ENCODE peak calls at places on chromosomes 11 and 22, in four cellular contexts. E is SK-N-MC, N is GM23248, D is HCT116. Z is an unnamed sample.

GRCh38 chr11:115720537-115721308 is 216.5 kb upstream of the CADM1 start:
- DNase-seq in D (no peak), N (no peak), E (no peak), Z (no peak)

GRCh38 chr11:121652982-121653381 is 200.2 kb upstream of the SORL1-AS1 start:
- DNase-seq in D (no peak), E (no peak), N (peak), Z (no peak)

GRCh38 chr11:10743354-10744035 is 7.6 kb upstream of the CTR9 start:
- DNase-seq in N (no peak), E (no peak), D (no peak), Z (no peak)

GRCh38 chr11:67448220-67448609 is 4.3 kb downstream of the GPR152 start:
- DNase-seq in D (no peak), E (no peak), N (no peak), Z (no peak)

GRCh38 chr11:10304495-10305261 is at the start of gene ADM:
- DNase-seq in N (peak), E (no peak), D (peak), Z (peak)

GRCh38 chr11:131889146-131889577 is 518.7 kb downstream of the NTM start:
- DNase-seq in N (peak), E (no peak), D (no peak), Z (peak)

GRCh38 chr22:30381250-30381649 is 6.0 kb downstream of the RNF215 start:
- DNase-seq in D (no peak), E (no peak), N (no peak), Z (no peak)

GRCh38 chr11:93543292-93543977 is at the start of gene SMCO4:
- DNase-seq in E (no peak), D (peak), N (peak), Z (peak)

GRCh38 chr11:58524232-58525036 is 16.5 kb upstream of the OR5B21 start:
- DNase-seq in E (peak), N (peak), D (peak), Z (peak)

GRCh38 chr22:38040953-38041759 is 16.0 kb upstream of the PICK1 start:
- DNase-seq in N (peak), D (no peak), E (no peak), Z (no peak)

GRCh38 chr11:19404787-19405186 is 164.0 kb upstream of the E2F8 start:
- DNase-seq in N (no peak), E (no peak), D (no peak), Z (no peak)

GRCh38 chr11:7955191-7955590 is 10.1 kb downstream of the NLRP10 start:
- DNase-seq in N (no peak), E (no peak), D (no peak), Z (no peak)

GRCh38 chr11:57506522-57506921 is 9.0 kb downstream of the SLC43A1 start:
- DNase-seq in N (no peak), E (no peak), D (no peak), Z (no peak)

GRCh38 chr11:9750551-9750950 is 86.7 kb downstream of the SWAP70 start:
- DNase-seq in D (no peak), N (no peak), E (no peak), Z (no peak)

GRCh38 chr11:98616256-98616655 is 404.5 kb upstream of the CNTN5 start:
- DNase-seq in D (no peak), E (no peak), N (no peak), Z (no peak)

GRCh38 chr11:126006068-126006467 is 56.6 kb downstream of the CDON start:
- DNase-seq in E (no peak), D (no peak), N (no peak), Z (no peak)

GRCh38 chr11:101583180-101584128 is at the start of gene TRPC6:
- DNase-seq in D (no peak), N (peak), E (no peak), Z (peak)
- TF ChIP-seq EZH2 in D (no peak), N (no peak), E (no peak), Z (peak)

DNA sequence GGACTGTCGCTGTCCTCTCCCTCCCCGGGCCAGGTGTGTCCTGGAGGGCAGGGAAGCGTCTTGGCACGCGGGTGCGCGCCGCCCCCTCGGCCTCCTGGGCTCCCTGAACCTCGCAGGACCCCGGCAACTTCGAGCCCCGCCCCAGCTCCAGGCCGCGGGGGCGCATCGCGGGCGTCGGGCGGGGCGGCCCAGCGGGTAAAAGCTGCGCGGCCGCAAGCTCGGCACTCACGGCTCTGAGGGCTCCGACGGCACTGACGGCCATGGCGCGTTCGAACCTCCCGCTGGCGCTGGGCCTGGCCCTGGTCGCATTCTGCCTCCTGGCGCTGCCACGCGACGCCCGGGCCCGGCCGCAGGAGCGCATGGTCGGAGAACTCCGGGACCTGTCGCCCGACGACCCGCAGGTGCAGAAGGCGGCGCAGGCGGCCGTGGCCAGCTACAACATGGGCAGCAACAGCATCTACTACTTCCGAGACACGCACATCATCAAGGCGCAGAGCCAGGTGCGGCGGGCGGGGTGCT is at the start of gene CST6:
- DNase-seq in E (no peak), N (no peak), D (no peak), Z (no peak)
- TF ChIP-seq EZH2 in E (no peak), N (no peak), D (no peak), Z (no peak)

DNA sequence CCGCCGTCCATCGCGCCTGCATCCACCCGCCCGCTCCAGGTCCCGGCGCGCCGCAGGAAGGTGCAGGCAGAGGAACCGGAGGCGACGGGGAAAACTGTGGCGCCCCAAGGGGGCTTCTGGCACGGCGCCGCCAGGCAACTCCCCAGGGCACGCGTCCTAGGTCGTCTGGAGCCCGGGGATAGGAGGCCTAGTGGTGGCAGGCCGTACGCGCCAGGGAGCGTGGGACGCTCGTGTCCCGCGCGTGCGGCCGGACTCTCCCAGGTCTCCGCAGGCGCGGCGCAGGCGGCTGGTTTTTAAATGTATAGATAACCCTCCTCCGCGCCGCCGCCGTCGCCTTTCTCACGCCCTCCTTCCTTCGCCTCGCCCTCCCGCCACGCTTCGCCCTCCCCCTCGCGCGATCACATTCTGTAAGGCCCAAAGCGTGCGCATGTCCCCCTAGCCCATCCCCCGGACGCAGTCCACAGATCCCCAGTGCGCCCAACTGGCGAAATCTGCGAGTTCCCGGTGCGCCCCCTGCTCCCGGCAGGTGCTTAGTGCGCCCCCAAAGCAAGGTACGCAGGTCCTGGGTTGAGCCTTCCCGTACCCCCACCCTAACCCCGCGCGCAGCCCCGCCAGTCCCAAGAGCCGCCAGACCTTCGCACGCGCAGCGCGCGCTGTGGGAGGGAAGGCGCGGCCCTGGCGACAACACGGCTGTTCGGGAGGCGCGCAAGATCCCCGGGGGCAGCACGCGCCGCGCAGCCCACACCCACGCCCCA is at the start of gene ASCL2:
- DNase-seq in E (no peak), N (no peak), D (no peak), Z (peak)
- TF ChIP-seq EZH2 in E (no peak), N (no peak), D (no peak), Z (no peak)

GRCh38 chr11:16606784-16607674 is 131.4 kb upstream of the C11orf58 start:
- DNase-seq in D (no peak), E (no peak), N (no peak), Z (peak)
- TF ChIP-seq EZH2 in D (peak), E (no peak), N (no peak), Z (no peak)

GRCh38 chr11:118068945-118069612 is 7.8 kb upstream of the TMPRSS4 start:
- DNase-seq in E (no peak), D (no peak), N (no peak), Z (no peak)

GRCh38 chr11:118067006-118067405 is 9.9 kb upstream of the TMPRSS4 start:
- DNase-seq in E (no peak), N (no peak), D (no peak), Z (no peak)

GRCh38 chr11:118064956-118065355 is 11.9 kb upstream of the TMPRSS4 start:
- DNase-seq in D (no peak), N (no peak), E (no peak), Z (no peak)

GRCh38 chr11:118068206-118068944 is 8.5 kb upstream of the TMPRSS4 start:
- DNase-seq in N (no peak), D (no peak), E (no peak), Z (no peak)

DNA sequence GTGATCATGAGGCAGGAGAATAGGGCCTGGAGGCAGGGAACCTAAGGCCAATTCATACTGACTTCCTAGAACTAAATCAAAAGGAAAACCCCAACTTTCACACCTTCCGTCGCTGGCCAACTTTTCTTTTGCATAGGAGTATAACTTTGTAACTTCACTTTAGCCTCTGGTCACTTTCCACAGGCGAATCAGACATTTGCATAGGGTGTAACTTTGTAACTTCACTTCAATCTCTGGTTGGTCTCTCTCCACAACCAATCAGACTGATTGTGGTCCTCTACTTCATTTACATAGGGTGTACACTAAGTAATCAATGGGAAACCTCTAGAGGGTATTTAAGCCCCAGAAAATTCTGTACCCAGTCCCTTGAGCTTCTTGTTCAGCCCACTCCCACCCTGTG is 11.5 kb upstream of the TMPRSS4 start:
- DNase-seq in D (no peak), E (no peak), N (no peak), Z (no peak)
- TF ChIP-seq EZH2 in D (no peak), E (no peak), N (no peak), Z (no peak)

GRCh38 chr22:41152902-41153301 is 52.2 kb upstream of the L3MBTL2 start:
- DNase-seq in N (no peak), D (no peak), E (no peak), Z (no peak)
- TF ChIP-seq EZH2 in N (no peak), D (no peak), E (no peak), Z (no peak)

DNA sequence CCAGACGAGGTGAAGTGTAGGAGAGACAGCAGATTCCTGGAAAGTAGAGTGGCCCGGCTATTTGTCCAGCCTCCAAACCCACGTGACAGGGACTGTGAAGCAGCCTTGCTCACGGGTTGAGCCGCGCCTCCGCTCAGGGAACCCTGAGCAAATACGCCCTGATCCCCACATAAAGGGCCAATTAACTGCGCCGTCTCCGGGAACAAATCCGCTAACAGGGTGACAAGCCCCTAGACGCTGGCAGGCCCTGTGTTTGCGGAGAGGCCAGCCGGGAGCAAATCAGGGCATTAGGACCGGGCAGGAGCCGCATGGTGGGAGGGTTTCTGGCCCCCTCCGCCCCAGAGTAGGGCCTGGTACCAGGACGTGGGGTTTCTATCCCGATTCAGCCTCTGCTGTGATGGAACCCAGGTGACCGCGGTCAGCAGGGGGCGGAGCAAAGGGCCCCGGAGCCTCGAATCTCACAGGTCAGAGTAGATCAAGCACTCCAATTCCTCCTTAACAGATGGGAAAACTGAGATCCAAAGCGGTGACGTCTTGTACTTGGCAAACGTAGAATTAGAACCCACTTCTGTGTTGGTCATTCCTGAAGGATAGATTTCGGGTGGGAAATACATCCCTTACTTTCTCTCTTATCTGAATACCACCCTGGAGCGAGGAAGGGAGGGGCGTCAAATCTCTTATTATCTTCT is 2.0 kb upstream of the ROBO3 start:
- DNase-seq in N (peak), E (no peak), D (no peak), Z (no peak)
- TF ChIP-seq EZH2 in N (no peak), E (no peak), D (no peak), Z (no peak)

Z was measured in mammary epithelial cell.